ENCODE peak calls at places on chromosomes 16 and 17, in nine cellular contexts. N, K, A, L, M, R, H, Y and J are unnamed samples.

GRCh38 chr17:58525239-58525638 is 10.8 kb upstream of the MTMR4 start:
- DNase-seq in Y (no peak), N (peak), L (no peak), H (no peak), A (no peak), K (no peak), M (no peak), R (peak), J (no peak)

GRCh38 chr17:78665952-78666920 is 89.0 kb upstream of the DNAH17 start:
- DNase-seq in H (no peak), R (no peak), K (no peak), L (no peak), N (no peak), M (peak), A (peak), Y (peak), J (peak)

GRCh38 chr17:77864234-77865108 is 94.0 kb upstream of the TNRC6C start:
- DNase-seq in A (no peak), K (no peak), L (peak), R (no peak), N (no peak), M (no peak), H (no peak), Y (no peak), J (no peak)

GRCh38 chr17:78435330-78436005 is 57.0 kb downstream of the PGS1 start:
- DNase-seq in L (no peak), H (no peak), A (no peak), Y (no peak), M (no peak), K (no peak), R (no peak), N (no peak), J (no peak)

GRCh38 chr17:81256616-81257015 is 17.5 kb downstream of the NDUFAF8 start:
- DNase-seq in Y (no peak), K (no peak), L (no peak), H (no peak), N (peak), M (peak), R (no peak), A (no peak), J (no peak)

GRCh38 chr17:83068641-83069570 is 10.5 kb upstream of the METRNL start:
- DNase-seq in K (no peak), Y (no peak), R (no peak), M (no peak), A (no peak), L (peak), H (no peak), N (no peak), J (no peak)

GRCh38 chr17:55735784-55736405 is 13.2 kb upstream of the TMEM100 start:
- DNase-seq in H (no peak), K (no peak), Y (peak), N (peak), M (peak), L (peak), R (peak), A (peak), J (peak)

GRCh38 chr16:7085776-7086175 is 246.9 kb upstream of the RBFOX1 start:
- DNase-seq in Y (no peak), L (no peak), K (no peak), A (no peak), H (no peak), N (no peak), M (no peak), R (no peak), J (no peak)

GRCh38 chr16:85898521-85899442 is at the start of gene IRF8:
- DNase-seq in Y (no peak), M (no peak), A (peak), K (no peak), N (peak), H (no peak), L (no peak), R (peak), J (no peak)

GRCh38 chr17:14859521-14859920 is 405.6 kb downstream of the PMP22 start:
- DNase-seq in R (no peak), M (no peak), Y (no peak), H (no peak), A (no peak), K (no peak), N (no peak), L (no peak), J (no peak)

GRCh38 chr16:896261-897199 is 74.3 kb downstream of the LMF1 start:
- DNase-seq in Y (no peak), H (no peak), N (no peak), K (no peak), A (no peak), M (no peak), R (no peak), L (no peak), J (no peak)

GRCh38 chr17:37360632-37361031 is 15.2 kb upstream of the C17orf78 start:
- DNase-seq in L (no peak), Y (no peak), M (peak), H (no peak), A (no peak), K (no peak), R (no peak), N (no peak), J (no peak)

GRCh38 chr16:5615868-5616642 is 518.5 kb upstream of the EEF2KMT start:
- DNase-seq in K (no peak), A (peak), R (peak), H (no peak), L (peak), Y (peak), N (peak), M (peak), J (peak)

GRCh38 chr16:25959216-25959615 is 267.5 kb downstream of the HS3ST4 start:
- DNase-seq in R (no peak), H (no peak), K (no peak), N (no peak), Y (no peak), L (no peak), M (no peak), A (no peak), J (no peak)

GRCh38 chr17:45436625-45437460 is 4.2 kb upstream of the ARHGAP27 start:
- DNase-seq in A (no peak), L (no peak), R (no peak), N (peak), K (no peak), M (no peak), H (no peak), Y (no peak), J (no peak)

GRCh38 chr16:86580798-86581185 is 2.4 kb downstream of the FOXL1 start:
- DNase-seq in H (no peak), N (no peak), K (no peak), R (no peak), M (no peak), A (no peak), L (no peak), Y (no peak), J (no peak)

GRCh38 chr17:48791128-48792032 is 25.6 kb downstream of the TTLL6 start:
- DNase-seq in H (peak), N (peak), Y (peak), A (peak), R (peak), L (peak), K (peak), M (peak), J (peak)
- TF ChIP-seq EZH2 in H (no peak), N (no peak), Y (no peak), A (no peak), R (no peak), L (no peak), K (no peak), M (no peak), J (no peak)

GRCh38 chr17:72591500-72592241 is 470.9 kb downstream of the SOX9 start:
- DNase-seq in K (no peak), N (peak), A (peak), M (peak), H (no peak), L (peak), R (peak), Y (peak), J (no peak)
- TF ChIP-seq EZH2 in K (no peak), N (no peak), A (peak), M (no peak), H (no peak), L (no peak), R (no peak), Y (no peak), J (no peak)

DNA sequence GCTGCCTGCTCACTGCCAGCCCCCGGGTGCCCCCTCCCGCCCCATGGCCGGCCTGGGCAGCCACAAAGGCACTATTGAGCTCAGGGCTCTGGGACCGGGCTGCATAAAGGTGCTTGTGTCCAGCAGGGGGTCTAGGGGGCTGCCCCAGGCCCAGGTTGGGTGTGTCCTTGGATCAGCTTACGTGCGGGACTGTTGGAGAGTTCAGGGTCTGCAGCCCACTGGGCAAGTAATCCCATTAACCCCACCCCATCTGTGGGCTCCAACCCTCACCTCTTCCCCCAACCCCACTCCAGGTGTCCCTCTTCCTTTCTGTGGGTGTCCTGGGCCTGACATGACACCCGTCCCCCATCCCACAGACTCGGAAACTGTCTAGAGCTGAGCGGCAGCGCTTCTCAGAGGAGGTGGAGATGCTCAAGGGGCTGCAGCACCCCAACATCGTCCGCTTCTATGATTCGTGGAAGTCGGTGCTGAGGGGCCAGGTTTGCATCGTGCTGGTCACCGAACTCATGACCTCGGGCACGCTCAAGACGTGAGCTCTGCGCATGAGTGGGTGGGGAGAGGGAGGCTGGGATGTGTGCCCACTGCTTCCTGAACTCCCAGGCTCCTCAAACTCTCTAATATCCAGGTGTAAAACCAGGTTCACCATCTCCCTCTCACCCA is 2.1 kb downstream of the WNK4 start:
- DNase-seq in L (no peak), Y (peak), A (no peak), K (no peak), H (no peak), N (no peak), R (no peak), M (no peak), J (no peak)
- TF ChIP-seq EZH2 in L (no peak), Y (no peak), A (no peak), K (no peak), H (no peak), N (no peak), R (no peak), M (no peak), J (no peak)

GRCh38 chr16:67654069-67654911 is 5.8 kb downstream of the ACD start:
- DNase-seq in M (no peak), N (no peak), L (no peak), Y (no peak), A (no peak), K (no peak), H (no peak), R (peak), J (no peak)
- TF ChIP-seq EZH2 in M (no peak), N (peak), L (no peak), Y (no peak), A (no peak), K (no peak), H (no peak), R (no peak), J (no peak)

GRCh38 chr17:49965522-49965905 is 3.5 kb upstream of the DLX4 start:
- DNase-seq in A (peak), H (no peak), Y (no peak), R (peak), L (no peak), N (no peak), K (no peak), M (no peak), J (no peak)

GRCh38 chr17:49963277-49963625 is 5.7 kb upstream of the DLX4 start:
- DNase-seq in Y (no peak), K (no peak), M (no peak), A (peak), R (peak), N (no peak), L (no peak), H (no peak), J (no peak)

GRCh38 chr17:49966767-49967166 is 2.2 kb upstream of the DLX4 start:
- DNase-seq in R (no peak), L (no peak), N (no peak), Y (no peak), H (no peak), A (no peak), M (no peak), K (no peak), J (no peak)

GRCh38 chr17:49963626-49964538 is 5.1 kb upstream of the DLX4 start:
- DNase-seq in R (peak), L (no peak), H (no peak), M (no peak), N (no peak), A (peak), K (no peak), Y (no peak), J (no peak)

GRCh38 chr17:49964539-49965521 is 4.2 kb upstream of the DLX4 start:
- DNase-seq in N (no peak), R (peak), Y (no peak), A (peak), L (no peak), K (no peak), H (no peak), M (no peak), J (no peak)
- TF ChIP-seq EZH2 in N (peak), R (peak), Y (peak), A (peak), L (peak), K (no peak), H (no peak), M (no peak), J (no peak)

GRCh38 chr17:62627904-62628603 is 584 bp downstream of the MRC2 start:
- DNase-seq in A (peak), M (peak), N (peak), L (no peak), H (no peak), Y (no peak), K (no peak), R (peak), J (peak)
- TF ChIP-seq EZH2 in A (no peak), M (no peak), N (no peak), L (no peak), H (no peak), Y (no peak), K (no peak), R (no peak), J (no peak)

GRCh38 chr17:76132574-76133338 is 8.3 kb downstream of the FOXJ1 start:
- DNase-seq in Y (peak), H (no peak), K (peak), A (peak), N (no peak), M (peak), L (no peak), R (peak), J (no peak)

GRCh38 chr17:76131061-76131691 is 9.9 kb downstream of the FOXJ1 start:
- DNase-seq in K (no peak), Y (no peak), H (no peak), M (no peak), N (no peak), R (peak), A (no peak), L (no peak), J (no peak)

GRCh38 chr17:76130473-76130872 is 10.6 kb downstream of the FOXJ1 start:
- DNase-seq in Y (no peak), L (no peak), N (no peak), M (no peak), K (no peak), R (peak), H (no peak), A (no peak), J (no peak)

GRCh38 chr17:76134911-76135809 is 5.9 kb downstream of the FOXJ1 start:
- DNase-seq in K (no peak), H (no peak), N (no peak), R (peak), Y (no peak), A (peak), L (no peak), M (no peak), J (no peak)

DNA sequence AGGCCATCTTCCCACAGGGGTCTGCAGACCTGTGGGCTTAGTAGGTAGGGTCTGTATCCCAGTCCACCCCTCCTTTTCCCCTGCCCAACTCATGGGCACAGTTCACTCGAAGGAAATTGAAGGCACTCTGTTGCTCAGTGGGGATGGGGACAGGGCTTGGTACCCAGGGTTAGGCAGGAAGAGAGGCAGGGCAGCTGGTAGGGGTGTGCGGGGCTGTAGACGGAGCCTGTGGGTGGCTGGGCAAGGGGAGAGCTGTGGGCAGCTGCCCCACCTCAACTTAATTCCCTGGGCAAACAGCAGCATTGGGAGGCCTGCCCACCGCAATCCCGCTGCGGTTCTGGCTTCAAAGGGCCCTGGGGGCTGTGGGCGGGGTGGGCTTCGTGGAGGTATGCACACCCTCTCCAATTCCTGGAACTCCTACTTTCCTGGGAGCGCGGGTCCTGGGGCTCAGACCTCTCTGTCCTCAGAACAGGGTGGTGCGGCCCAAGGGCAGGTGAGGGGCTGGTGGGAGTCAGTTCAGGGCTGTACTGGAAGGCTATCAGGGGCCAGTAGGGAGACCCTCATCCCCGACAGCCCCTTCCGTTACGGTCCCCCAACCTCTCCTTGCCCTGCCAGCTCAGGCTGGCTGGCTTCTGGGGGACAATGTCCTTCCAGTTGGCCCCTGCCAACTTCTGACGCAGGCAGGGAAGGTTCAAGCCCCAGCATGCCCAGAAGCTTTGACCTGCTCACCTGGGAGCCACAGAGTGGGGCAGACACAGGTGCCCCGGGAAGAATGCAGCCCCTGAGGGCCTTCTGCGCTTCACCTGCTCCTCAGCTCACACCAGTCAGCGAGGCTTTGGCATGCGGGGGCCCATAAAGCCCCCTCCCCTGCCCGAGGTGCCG is 9.1 kb downstream of the FOXJ1 start:
- DNase-seq in R (peak), H (no peak), A (no peak), K (peak), Y (peak), N (no peak), M (no peak), L (no peak), J (no peak)
- TF ChIP-seq EZH2 in R (no peak), H (no peak), A (no peak), K (no peak), Y (no peak), N (no peak), M (no peak), L (no peak), J (no peak)